ENCODE peak calls at places on chromosomes 4 and X, in ten cellular contexts. Y is NB4, D is fibroblast of lung, H is neural progenitor cell, N is GM06990, G is pancreas, I is body of pancreas, O is breast epithelium, Q is endodermal cell, T is tibial artery. Z is an unnamed sample.

GRCh38 chr4:99510721-99511120 is at the start of gene C4orf17:
- DNase-seq in D (no peak), Y (no peak), Q (no peak), I (no peak), H (no peak), T (no peak), O (no peak), N (no peak), G (no peak), Z (no peak)

GRCh38 chrX:120793098-120793497 is 82.6 kb downstream of the CT47B1 start:
- DNase-seq in I (no peak), O (no peak), D (no peak), T (no peak), Q (no peak), Y (no peak), N (no peak), G (no peak), H (no peak), Z (no peak)

GRCh38 chr4:165096776-165097175 is 15.9 kb downstream of the TMEM192 start:
- DNase-seq in O (no peak), T (no peak), I (no peak), Q (no peak), G (no peak), D (peak; percentile 49), Y (peak; percentile 38), H (peak; percentile 43), N (no peak), Z (peak; percentile 5)

GRCh38 chrX:12469296-12469695 is 321.9 kb upstream of the PRPS2 start:
- DNase-seq in T (no peak), O (no peak), D (no peak), N (no peak), Q (no peak), G (no peak), I (no peak), H (no peak), Y (no peak), Z (no peak)

GRCh38 chr4:75514949-75515612 is 808 bp downstream of the THAP6 start:
- DNase-seq in Y (peak; percentile 18), G (no peak), N (peak; percentile 27), O (no peak), D (no peak), T (no peak), Q (no peak), H (peak; percentile 4), I (no peak), Z (no peak)

GRCh38 chr4:11428701-11429571 is at the start of gene HS3ST1:
- DNase-seq in D (peak; percentile 57), T (peak; percentile 84), H (peak; percentile 89), G (peak; percentile 85), O (peak; percentile 70), N (peak; percentile 71), Q (peak; percentile 94), Y (peak; percentile 7), I (peak; percentile 69), Z (no peak)

GRCh38 chr4:139916041-139916440 is 237.9 kb downstream of the MAML3 start:
- DNase-seq in H (no peak), T (no peak), O (no peak), D (no peak), Q (no peak), G (no peak), N (no peak), Y (no peak), I (no peak), Z (no peak)

GRCh38 chrX:13386636-13387035 is 66.8 kb upstream of the ATXN3L start:
- DNase-seq in Y (no peak), O (no peak), D (no peak), H (no peak), T (no peak), Q (no peak), G (no peak), I (no peak), N (no peak), Z (no peak)

GRCh38 chrX:132041016-132041415 is 17.9 kb downstream of the STK26 start:
- DNase-seq in Q (no peak), T (no peak), H (peak; percentile 15), D (no peak), G (no peak), O (no peak), Y (no peak), I (no peak), N (no peak), Z (no peak)

GRCh38 chrX:41922125-41922521 is 1.2 kb downstream of the CASK start:
- DNase-seq in T (no peak), G (no peak), H (peak; percentile 8), D (peak; percentile 14), I (no peak), O (no peak), Q (no peak), N (no peak), Y (peak; percentile 4), Z (no peak)

GRCh38 chrX:154751121-154751668 is 318 bp upstream of the GAB3 start:
- DNase-seq in Q (peak; percentile 46), O (no peak), G (no peak), N (peak; percentile 25), D (no peak), Y (peak; percentile 74), T (no peak), H (no peak), I (no peak), Z (no peak)

GRCh38 chr4:76430519-76431388 is 4.3 kb upstream of the SHROOM3 start:
- DNase-seq in D (peak; percentile 77), H (peak; percentile 73), O (no peak), T (no peak), Q (peak; percentile 61), I (no peak), G (no peak), Y (peak; percentile 64), N (peak; percentile 16), Z (peak; percentile 24)

DNA sequence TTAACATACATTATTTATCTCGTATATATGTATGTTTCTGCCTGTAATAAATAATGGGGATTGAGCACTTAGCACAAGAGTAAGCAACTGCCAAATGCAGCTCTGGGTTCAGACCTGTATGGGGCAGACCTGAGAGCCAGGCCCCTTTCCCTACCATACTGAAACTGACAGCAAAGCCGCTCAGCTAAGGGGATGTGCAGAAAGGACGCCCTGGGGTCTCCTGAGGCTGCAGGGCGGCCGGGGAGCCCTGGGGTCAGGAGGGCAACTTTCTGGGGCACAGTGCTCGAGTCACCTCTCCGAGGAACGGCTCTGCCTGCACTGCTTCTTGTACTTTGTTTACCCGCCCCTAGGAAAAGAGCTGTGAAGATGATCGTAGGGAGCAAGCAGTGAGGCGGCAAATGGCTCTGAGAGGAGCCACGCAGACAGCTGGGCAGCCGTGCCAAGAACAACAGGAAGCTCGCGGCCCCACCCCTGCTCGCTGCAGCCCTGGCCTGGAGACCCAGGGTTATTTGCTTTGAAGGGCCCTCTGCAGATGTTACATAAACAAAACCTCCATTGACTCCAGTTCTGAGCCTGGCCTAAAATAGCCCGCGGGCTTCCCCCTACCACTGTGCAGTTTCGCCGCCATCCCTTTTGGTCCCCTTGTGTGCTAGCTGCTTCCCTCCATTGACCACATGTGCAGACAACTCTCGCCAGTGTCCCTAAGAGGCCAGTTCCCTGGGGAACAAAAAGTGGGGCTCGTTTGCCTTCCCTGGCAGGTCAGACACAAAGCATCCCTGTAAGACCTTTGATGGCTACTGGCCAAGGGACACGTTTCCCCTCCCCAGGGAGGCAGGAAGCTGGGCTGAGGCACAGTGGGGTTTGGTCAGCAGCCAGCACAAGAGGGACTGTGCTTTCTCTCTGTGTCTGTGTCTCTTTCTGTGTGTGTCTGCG is 111.3 kb upstream of the LNX1 start:
- DNase-seq in O (peak; percentile 76), G (peak; percentile 67), T (peak; percentile 87), N (peak; percentile 86), I (peak; percentile 64), H (peak; percentile 50), Y (peak; percentile 72), Q (peak; percentile 76), D (peak; percentile 86), Z (no peak)
- TF ChIP-seq CTCF in O (no peak), G (no peak), T (no peak), N (peak; percentile 47), I (no peak), H (peak; percentile 10), Y (peak; percentile 9), Q (peak; percentile 53), D (no peak), Z (peak; percentile 18)

GRCh38 chr4:3431446-3431993 is 10.2 kb upstream of the HGFAC start:
- DNase-seq in T (no peak), I (no peak), G (no peak), Q (no peak), Y (no peak), D (no peak), N (no peak), H (no peak), O (no peak), Z (no peak)

GRCh38 chr4:3432381-3432790 is 9.4 kb upstream of the HGFAC start:
- DNase-seq in Q (no peak), O (no peak), T (no peak), Y (no peak), N (no peak), D (no peak), H (no peak), I (no peak), G (no peak), Z (no peak)

GRCh38 chr4:3435684-3435956 is 6.1 kb upstream of the HGFAC start:
- DNase-seq in G (no peak), Y (no peak), I (no peak), T (peak; percentile 64), N (no peak), Q (no peak), H (no peak), O (no peak), D (no peak), Z (no peak)

GRCh38 chr4:3434891-3435683 is 6.7 kb upstream of the HGFAC start:
- DNase-seq in N (no peak), Y (no peak), G (no peak), Q (peak; percentile 68), I (no peak), H (peak; percentile 73), T (peak; percentile 59), O (no peak), D (no peak), Z (no peak)

GRCh38 chr4:3433138-3433869 is 8.5 kb upstream of the HGFAC start:
- DNase-seq in Q (no peak), T (no peak), H (no peak), Y (no peak), D (no peak), O (no peak), I (no peak), G (no peak), N (no peak), Z (no peak)
- H3K4me3 ChIP-seq in Q (no peak overlapping the region), T (no peak overlapping the region), H (no peak overlapping the region), Y (no peak overlapping the region), D (no peak overlapping the region), O (no peak overlapping the region), I (no peak overlapping the region), G (no peak overlapping the region), N (no peak overlapping the region), Z (no peak overlapping the region)

DNA sequence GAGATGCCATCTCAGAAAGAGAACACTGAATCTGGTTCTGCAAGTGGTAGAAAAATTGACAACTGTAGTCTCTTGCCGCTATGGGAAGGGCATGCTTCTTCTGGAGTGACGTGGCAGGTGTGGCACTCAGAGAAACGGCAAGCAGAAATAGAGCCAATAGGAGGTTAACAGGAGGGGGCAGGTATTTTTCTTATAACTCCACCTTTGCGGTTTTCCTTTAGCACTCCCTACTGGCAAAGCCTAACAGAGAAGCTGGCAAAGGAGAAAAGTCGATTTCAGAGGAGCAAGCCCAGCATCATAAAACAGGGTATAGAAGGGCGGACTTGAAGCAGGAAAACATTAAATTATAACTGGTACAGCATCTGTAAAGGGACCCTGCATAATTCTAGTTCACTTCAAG is 1382.2 kb downstream of the PCDH18 start:
- DNase-seq in Y (no peak), T (no peak), I (no peak), O (no peak), Q (peak; percentile 48), H (no peak), N (no peak), G (no peak), D (no peak), Z (no peak)
- TF ChIP-seq CTCF in Y (no peak), T (no peak), I (no peak), O (no peak), Q (peak; percentile 32), H (peak; percentile 20), N (no peak), G (no peak), D (no peak), Z (no peak)

GRCh38 chrX:96407043-96407442 is 277.6 kb upstream of the DIAPH2 start:
- DNase-seq in Q (peak; percentile 38), Y (no peak), I (no peak), N (no peak), G (no peak), O (no peak), T (no peak), H (peak; percentile 4), D (peak; percentile 64), Z (no peak)
- H3K4me3 ChIP-seq in Q (no peak overlapping the region), Y (no peak overlapping the region), I (no peak overlapping the region), N (no peak overlapping the region), G (no peak overlapping the region), O (no peak overlapping the region), T (no peak overlapping the region), H (no peak overlapping the region), D (no peak overlapping the region), Z (no peak overlapping the region)

Z was measured in AG09309.